ENCODE peak calls at places on chromosomes 11 and 22, in eight cellular contexts. M, A, E, H, F, Q, U and P are unnamed samples.

GRCh38 chr11:34948721-34949120 is 32.3 kb downstream of the PDHX start:
- DNase-seq in A (no peak), H (no peak), Q (no peak), F (no peak), E (no peak), M (no peak), U (no peak), P (no peak)

GRCh38 chr11:88103337-88104206 is 71.7 kb downstream of the RAB38 start:
- DNase-seq in A (peak; percentile 90), M (peak; percentile 44), Q (peak; percentile 70), E (peak; percentile 83), H (no peak), F (peak; percentile 33), U (peak; percentile 69), P (no peak)

GRCh38 chr11:66336234-66337102 is at the start of gene RIN1:
- DNase-seq in M (peak; percentile 64), Q (peak; percentile 79), F (peak; percentile 99), H (peak; percentile 34), E (peak; percentile 89), A (peak; percentile 84), U (peak; percentile 33), P (no peak)

GRCh38 chr11:93236741-93237675 is 39.2 kb upstream of the SLC36A4 start:
- DNase-seq in A (peak; percentile 60), U (peak; percentile 22), M (peak; percentile 38), H (no peak), E (peak; percentile 42), F (no peak), Q (peak; percentile 52), P (no peak)

GRCh38 chr11:72081856-72082255 is 1.2 kb downstream of the LRRC51 start:
- DNase-seq in U (no peak), H (no peak), M (no peak), A (no peak), E (no peak), F (no peak), Q (no peak), P (no peak)

GRCh38 chr11:73152086-73152853 is 10.2 kb upstream of the FCHSD2 start:
- DNase-seq in Q (no peak), H (no peak), E (no peak), M (no peak), U (no peak), A (no peak), F (no peak), P (no peak)

GRCh38 chr22:29003975-29004646 is 57.5 kb downstream of the C22orf31 start:
- DNase-seq in Q (no peak), E (no peak), U (no peak), A (peak; percentile 49), F (no peak), H (no peak), M (no peak), P (no peak)

GRCh38 chr11:12159351-12160099 is 49.1 kb downstream of the MICAL2 start:
- DNase-seq in E (peak; percentile 54), F (peak; percentile 91), M (no peak), H (no peak), A (no peak), Q (no peak), U (no peak), P (no peak)

GRCh38 chr11:10694481-10695239 is 1.1 kb upstream of the IRAG1 start:
- DNase-seq in M (no peak), U (no peak), H (no peak), F (no peak), Q (no peak), E (no peak), A (no peak), P (no peak)

GRCh38 chr11:105230586-105230985 is 91.0 kb upstream of the CARD18 start:
- DNase-seq in A (no peak), F (no peak), Q (no peak), H (no peak), U (no peak), E (peak; percentile 31), M (no peak), P (no peak)

GRCh38 chr11:63608353-63609345 is 5.6 kb downstream of the PLAAT3 start:
- DNase-seq in F (peak; percentile 91), U (no peak), Q (no peak), M (no peak), E (peak; percentile 43), H (no peak), A (no peak), P (no peak)

GRCh38 chr11:1158681-1159525 is 1.1 kb downstream of the MUC5AC start:
- DNase-seq in A (no peak), Q (peak; percentile 19), F (no peak), H (no peak), U (no peak), M (no peak), E (no peak), P (no peak)

GRCh38 chr11:126991596-126991995 is 9.0 kb downstream of the KIRREL3 start:
- DNase-seq in Q (no peak), E (no peak), M (no peak), H (no peak), U (no peak), F (no peak), A (no peak), P (no peak)

GRCh38 chr11:36097219-36097650 is 153.4 kb downstream of the LDLRAD3 start:
- DNase-seq in Q (no peak), E (no peak), M (no peak), A (no peak), F (no peak), H (no peak), U (no peak), P (no peak)

GRCh38 chr11:77515063-77515462 is 41.2 kb upstream of the PAK1 start:
- DNase-seq in Q (no peak), A (no peak), F (no peak), M (no peak), E (no peak), U (no peak), H (no peak), P (no peak)

GRCh38 chr11:121741954-121742361 is 289.2 kb upstream of the SORL1-AS1 start:
- DNase-seq in E (no peak), M (no peak), U (no peak), F (no peak), A (no peak), H (no peak), Q (no peak), P (no peak)

GRCh38 chr11:79834015-79834414 is 393.2 kb upstream of the TENM4 start:
- DNase-seq in M (no peak), H (no peak), Q (no peak), F (no peak), A (no peak), U (no peak), E (no peak), P (no peak)